ENCODE peak calls at places on chromosomes 12 and 14, in five cellular contexts. N is K562, K is GM12878, U is SK-N-SH, B is HCT116. M is an unnamed sample.

GRCh38 chr12:6341439-6342139 is at the start of gene TNFRSF1A:
- DNase-seq in U (peak; percentile 83), N (peak; percentile 61), K (no peak), B (no peak), M (no peak)

GRCh38 chr14:99432491-99432890 is 48.2 kb downstream of the SETD3 start:
- DNase-seq in K (no peak), N (no peak), B (no peak), U (no peak), M (no peak)

GRCh38 chr14:71552809-71553208 is 379.4 kb upstream of the RGS6 start:
- DNase-seq in U (no peak), K (no peak), N (no peak), B (no peak), M (no peak)

GRCh38 chr12:716506-716905 is 35.9 kb upstream of the WNK1 start:
- DNase-seq in U (no peak), K (no peak), N (peak; percentile 19), B (no peak), M (no peak)

GRCh38 chr12:66087365-66087943 is 43.1 kb downstream of the LLPH start:
- DNase-seq in K (no peak), U (peak; percentile 38), N (peak; percentile 23), B (peak; percentile 68), M (peak; percentile 45)

GRCh38 chr14:71574976-71575375 is 357.3 kb upstream of the RGS6 start:
- DNase-seq in K (no peak), N (no peak), U (no peak), B (no peak), M (no peak)

GRCh38 chr14:74198441-74199234 is 40.6 kb upstream of the VSX2 start:
- DNase-seq in K (no peak), U (no peak), B (no peak), N (no peak), M (no peak)

GRCh38 chr12:132296063-132296462 is 33.3 kb downstream of the GALNT9 start:
- DNase-seq in K (no peak), B (no peak), N (no peak), U (no peak), M (no peak)

GRCh38 chr12:54404061-54405004 is 14.7 kb downstream of the ITGA5 start:
- DNase-seq in B (peak; percentile 31), N (peak; percentile 68), U (peak; percentile 64), K (no peak), M (peak; percentile 75)

GRCh38 chr12:125163148-125163547 is 97.9 kb downstream of the AACS start:
- DNase-seq in N (no peak), B (no peak), K (no peak), U (no peak), M (no peak)

GRCh38 chr12:6532927-6533652 is 1.2 kb upstream of the GAPDH start:
- DNase-seq in U (peak; percentile 79), B (no peak), K (no peak), N (peak; percentile 25), M (no peak)

GRCh38 chr12:124767075-124767821 is 96.4 kb downstream of the SCARB1 start:
- DNase-seq in B (no peak), U (peak; percentile 95), K (peak; percentile 67), N (peak; percentile 93), M (peak; percentile 73)

GRCh38 chr12:105233045-105233905 is 2.7 kb downstream of the APPL2 start:
- DNase-seq in B (no peak), U (no peak), N (no peak), K (no peak), M (no peak)

GRCh38 chr14:95340201-95340697 is 20.5 kb upstream of the CLMN start:
- DNase-seq in K (no peak), B (no peak), N (no peak), U (no peak), M (peak; percentile 43)

GRCh38 chr12:124556067-124556466 is 11.3 kb downstream of the NCOR2 start:
- DNase-seq in B (no peak), U (no peak), K (no peak), N (no peak), M (no peak)

GRCh38 chr12:10721654-10722501 is 1.2 kb downstream of the YBX3 start:
- DNase-seq in K (peak; percentile 53), B (peak; percentile 81), U (no peak), N (peak; percentile 29), M (peak; percentile 49)

GRCh38 chr14:52950898-52951729 is at the start of gene FERMT2:
- DNase-seq in B (peak; percentile 57), U (peak; percentile 98), K (no peak), N (peak; percentile 59), M (peak; percentile 93)

GRCh38 chr14:86296173-86296572 is 766.2 kb downstream of the FLRT2 start:
- DNase-seq in U (no peak), B (no peak), N (no peak), K (no peak), M (no peak)

GRCh38 chr12:83179999-83180398 is 493.3 kb downstream of the TMTC2 start:
- DNase-seq in B (no peak), N (no peak), U (no peak), K (no peak), M (no peak)

GRCh38 chr12:82730832-82731497 is 44.3 kb downstream of the TMTC2 start:
- DNase-seq in B (no peak), N (no peak), K (no peak), U (peak; percentile 47), M (no peak)

GRCh38 chr12:121060149-121061001 is 21.3 kb upstream of the OASL start:
- DNase-seq in U (peak; percentile 48), N (peak; percentile 32), K (peak; percentile 56), B (peak; percentile 67), M (peak; percentile 31)

GRCh38 chr12:27807063-27807703 is 27.1 kb upstream of the MANSC4 start:
- DNase-seq in U (no peak), N (no peak), K (no peak), B (no peak), M (no peak)

GRCh38 chr14:58730793-58731464 is 93.2 kb downstream of the DACT1 start:
- DNase-seq in N (no peak), U (no peak), K (no peak), B (no peak), M (no peak)

GRCh38 chr14:60642790-60643397 is 6.4 kb downstream of the SIX1 start:
- DNase-seq in N (no peak), U (no peak), K (no peak), B (no peak), M (no peak)

GRCh38 chr14:96894966-96895365 is 97.8 kb downstream of the VRK1 start:
- DNase-seq in K (no peak), N (no peak), U (no peak), B (no peak), M (no peak)

GRCh38 chr14:36791402-36791801 is 129.7 kb downstream of the PAX9 start:
- DNase-seq in N (no peak), B (no peak), K (no peak), U (no peak), M (no peak)

GRCh38 chr12:119770146-119770545 is 102.2 kb downstream of the PRKAB1 start:
- DNase-seq in U (no peak), N (no peak), K (no peak), B (no peak), M (no peak)

GRCh38 chr12:54228471-54228870 is 39.7 kb upstream of the SMUG1 start:
- DNase-seq in B (no peak), N (no peak), U (no peak), K (no peak), M (no peak)

GRCh38 chr14:68113328-68113930 is 293.9 kb downstream of the RAD51B start:
- DNase-seq in B (no peak), K (no peak), N (no peak), U (no peak), M (no peak)

GRCh38 chr14:68109132-68109531 is 289.6 kb downstream of the RAD51B start:
- DNase-seq in K (no peak), U (no peak), B (no peak), N (no peak), M (no peak)

GRCh38 chr14:68111733-68112270 is 292.2 kb downstream of the RAD51B start:
- DNase-seq in N (no peak), K (no peak), B (no peak), U (no peak), M (no peak)

GRCh38 chr14:68110989-68111704 is 291.6 kb downstream of the RAD51B start:
- DNase-seq in N (no peak), U (no peak), K (peak; percentile 21), B (no peak), M (no peak)

GRCh38 chr14:68112456-68112855 is 292.9 kb downstream of the RAD51B start:
- DNase-seq in N (no peak), U (no peak), B (no peak), K (no peak), M (no peak)
- TF ChIP-seq JUND in N (no peak), U (no peak), B (no peak), K (no peak), M (no peak)

DNA sequence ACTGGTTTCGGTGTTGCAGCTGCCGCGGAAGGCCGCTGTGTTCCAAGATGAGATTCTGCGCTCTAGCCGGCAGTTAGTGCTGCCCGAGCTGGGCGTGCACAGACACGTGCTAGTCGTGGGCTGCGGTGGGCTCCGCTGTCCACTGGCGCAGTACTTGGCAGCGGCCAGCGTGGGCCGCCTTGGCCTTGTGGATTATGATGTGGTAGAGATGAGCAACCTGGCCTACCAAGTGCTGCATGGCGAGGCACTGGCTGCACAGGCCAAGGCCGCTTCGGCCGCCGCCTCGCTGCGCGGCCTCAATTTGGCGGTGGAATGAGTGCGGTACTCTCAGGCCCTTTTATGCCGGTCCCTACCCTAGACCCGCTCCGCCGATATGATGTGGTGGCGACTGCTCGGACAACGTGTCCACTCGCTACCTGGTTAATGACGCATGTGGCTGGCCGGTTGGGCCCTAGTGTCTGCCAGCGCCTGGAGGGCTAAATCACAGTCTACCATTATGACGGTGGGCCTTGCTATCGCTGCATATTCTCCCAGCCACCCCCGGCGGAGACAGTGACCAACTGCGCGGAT is 102.2 kb downstream of the SNAPC1 start:
- DNase-seq in K (no peak), N (no peak), B (no peak), U (no peak), M (no peak)
- TF ChIP-seq JUND in K (no peak), N (no peak), B (no peak), U (no peak), M (no peak)

DNA sequence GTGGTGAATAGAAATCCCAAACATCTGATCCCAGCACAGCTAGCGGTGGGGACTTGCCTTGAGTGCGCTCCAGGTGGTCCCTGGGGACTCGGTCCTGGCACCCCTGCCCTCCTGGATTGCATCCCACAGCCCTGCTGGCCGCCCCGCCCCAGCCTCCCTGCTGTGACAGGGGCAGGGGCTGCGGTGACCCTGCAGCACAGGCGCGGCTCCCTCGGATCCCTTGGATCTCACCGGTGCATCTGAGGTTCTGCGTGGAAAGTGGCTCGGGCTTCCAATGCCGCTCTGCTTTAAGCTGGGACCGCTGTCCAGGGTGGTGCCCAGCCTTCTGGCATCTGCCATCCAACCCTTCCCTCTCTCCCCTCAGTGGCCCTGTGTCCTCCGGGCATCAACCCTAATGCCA is 16.0 kb downstream of the ANKRD9 start:
- DNase-seq in N (no peak), K (no peak), B (no peak), U (no peak), M (no peak)
- TF ChIP-seq JUND in N (no peak), K (no peak), B (no peak), U (no peak), M (no peak)

GRCh38 chr14:92223027-92223426 is 99.9 kb upstream of the SLC24A4 start:
- DNase-seq in N (no peak), B (no peak), K (no peak), U (no peak), M (no peak)
- TF ChIP-seq JUND in N (no peak), B (no peak), K (no peak), U (no peak), M (no peak)

M was measured in T47D.